ENCODE peak calls at places on chromosome 14, in ten cellular contexts. I is Peyer's patch, K is ovary, X is uterus, N is A549, M is heart left ventricle, Z is right lobe of liver, F is body of pancreas, S is stomach, E is prostate gland. R is an unnamed sample.

GRCh38 chr14:100865682-100866591 is 37.6 kb downstream of the RTL1 start:
- DNase-seq in Z (peak; percentile 42), F (no peak), S (no peak), X (no peak), M (no peak), N (no peak), K (no peak), E (no peak), I (no peak), R (no peak)

GRCh38 chr14:68979722-68980552 is 835 bp upstream of the ACTN1 start:
- DNase-seq in E (peak; percentile 44), F (peak; percentile 50), S (peak; percentile 54), X (peak; percentile 58), M (peak; percentile 51), N (peak; percentile 59), K (peak; percentile 72), Z (peak; percentile 74), I (no peak), R (no peak)

GRCh38 chr14:20679907-20680306 is 4.5 kb upstream of the RNASE4 start:
- DNase-seq in X (no peak), I (no peak), E (no peak), K (peak; percentile 59), Z (no peak), F (peak; percentile 34), S (no peak), M (no peak), N (peak; percentile 56), R (no peak)

GRCh38 chr14:61315288-61315687 is 6.1 kb upstream of the PRKCH start:
- DNase-seq in Z (no peak), X (no peak), M (no peak), E (no peak), I (no peak), N (no peak), K (no peak), S (no peak), F (no peak), R (no peak)

GRCh38 chr14:81565441-81566290 is 32.0 kb upstream of the SEL1L start:
- DNase-seq in Z (no peak), I (no peak), F (peak; percentile 71), M (no peak), N (peak; percentile 21), S (no peak), K (no peak), X (no peak), E (no peak), R (no peak)

GRCh38 chr14:33611405-33612183 is 339.3 kb downstream of the EGLN3 start:
- DNase-seq in M (no peak), F (no peak), I (no peak), K (no peak), E (no peak), N (no peak), S (no peak), X (no peak), Z (no peak), R (no peak)

GRCh38 chr14:73879027-73879426 is 7.6 kb upstream of the ZNF410 start:
- DNase-seq in E (no peak), I (no peak), X (no peak), Z (no peak), F (no peak), M (no peak), K (no peak), N (no peak), S (no peak), R (no peak)

GRCh38 chr14:68794856-68795601 is 2.2 kb upstream of the ZFP36L1 start:
- DNase-seq in N (no peak), E (peak; percentile 44), S (peak; percentile 45), X (peak; percentile 80), F (peak; percentile 76), K (no peak), I (peak; percentile 47), M (no peak), Z (peak; percentile 70), R (peak; percentile 93)

GRCh38 chr14:101500061-101500460 is 61.2 kb upstream of the DIO3 start:
- DNase-seq in X (no peak), S (no peak), F (no peak), K (peak; percentile 15), M (no peak), E (no peak), I (no peak), Z (peak; percentile 35), N (no peak), R (no peak)

GRCh38 chr14:92924247-92924646 is 1.3 kb downstream of the CHGA start:
- DNase-seq in K (no peak), Z (no peak), N (no peak), F (no peak), I (no peak), S (no peak), X (no peak), E (no peak), M (no peak), R (no peak)

GRCh38 chr14:78972440-78972839 is 802.3 kb downstream of the NRXN3 start:
- DNase-seq in F (no peak), X (no peak), Z (no peak), M (no peak), K (peak; percentile 7), E (no peak), S (no peak), I (no peak), N (no peak), R (no peak)

GRCh38 chr14:33516898-33517436 is 433.9 kb downstream of the EGLN3 start:
- DNase-seq in I (no peak), M (no peak), N (no peak), K (no peak), Z (no peak), F (no peak), E (no peak), X (no peak), S (no peak), R (no peak)

GRCh38 chr14:31326111-31326510 is 94.2 kb downstream of the HEATR5A start:
- DNase-seq in N (no peak), K (no peak), X (no peak), M (no peak), E (no peak), I (no peak), Z (no peak), F (no peak), S (no peak), R (no peak)

GRCh38 chr14:94135476-94135875 is 6.1 kb upstream of the IFI27L2 start:
- DNase-seq in S (no peak), M (no peak), I (no peak), Z (no peak), X (no peak), N (no peak), F (no peak), E (no peak), K (no peak), R (no peak)

GRCh38 chr14:99507860-99508640 is 26.8 kb downstream of the CCNK start:
- DNase-seq in S (no peak), F (no peak), Z (no peak), M (no peak), E (no peak), K (no peak), X (no peak), N (no peak), I (no peak), R (no peak)

GRCh38 chr14:66163023-66163422 is 323.1 kb upstream of the CCDC196 start:
- DNase-seq in F (no peak), I (no peak), Z (no peak), S (no peak), X (no peak), K (no peak), N (no peak), M (no peak), E (no peak), R (no peak)

GRCh38 chr14:105861985-105862465 is 335.6 kb downstream of the TMEM121 start:
- DNase-seq in K (no peak), Z (peak; percentile 15), F (no peak), S (peak; percentile 23), X (no peak), E (no peak), I (peak; percentile 70), N (no peak), M (no peak), R (no peak)

GRCh38 chr14:52366796-52367315 is 52.7 kb downstream of the PTGER2 start:
- DNase-seq in I (no peak), Z (no peak), X (no peak), K (no peak), N (no peak), E (no peak), M (no peak), S (no peak), F (no peak), R (no peak)

GRCh38 chr14:89479802-89480201 is 62.8 kb upstream of the FOXN3 start:
- DNase-seq in N (no peak), E (no peak), Z (no peak), S (no peak), K (no peak), M (no peak), X (no peak), I (no peak), F (no peak), R (no peak)

GRCh38 chr14:63982156-63982555 is 129.4 kb downstream of the SYNE2 start:
- DNase-seq in X (no peak), F (no peak), K (no peak), S (no peak), M (no peak), E (no peak), N (no peak), I (no peak), Z (no peak), R (no peak)
- TF ChIP-seq POLR2A in X (no peak), F (no peak), K (no peak), S (no peak), M (no peak), E (no peak), N (no peak), I (no peak), Z (no peak), R (no peak)

DNA sequence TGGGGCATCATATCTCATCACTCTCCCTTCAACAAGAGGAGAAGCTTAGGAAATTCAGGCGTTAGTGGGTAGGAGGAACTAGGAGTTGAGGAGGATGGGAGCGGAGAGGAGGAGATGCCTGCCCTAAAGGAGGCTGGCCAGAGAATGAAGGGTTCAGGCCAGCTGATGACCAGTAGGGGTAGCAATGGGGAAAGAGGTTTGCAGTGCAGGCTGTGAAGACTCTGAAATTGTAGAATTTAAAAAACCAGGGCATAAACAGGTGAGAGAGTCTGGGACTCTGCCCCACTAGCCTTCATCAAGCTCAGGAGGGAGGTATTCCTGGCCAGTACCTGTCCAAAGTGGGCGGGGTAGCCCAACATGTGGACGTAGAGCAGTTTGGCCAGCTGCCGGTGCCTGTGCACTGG is 807 bp downstream of the AP1G2 start:
- DNase-seq in M (no peak), E (peak; percentile 66), I (no peak), F (peak; percentile 80), N (no peak), X (no peak), S (peak; percentile 85), K (no peak), Z (peak; percentile 73), R (no peak)
- TF ChIP-seq CTCF in M (no peak), E (no peak), I (no peak), F (no peak), N (peak; percentile 15), X (no peak), S (no peak), K (no peak), Z (no peak), R (no peak)

GRCh38 chr14:29273513-29273912 is 506.9 kb downstream of the FOXG1 start:
- DNase-seq in F (no peak), M (no peak), X (no peak), I (no peak), K (no peak), S (no peak), N (no peak), E (no peak), Z (no peak), R (no peak)
- H3K9me3 ChIP-seq in F (no peaks in the 10 kb centered on the region), M (no peaks in the 10 kb centered on the region), X (no peaks in the 10 kb centered on the region), I (no peaks in the 10 kb centered on the region), K (no peaks in the 10 kb centered on the region), S (no peaks in the 10 kb centered on the region), N (no peaks in the 10 kb centered on the region), E (no peaks in the 10 kb centered on the region), Z (no peaks in the 10 kb centered on the region), R (no peaks in the 10 kb centered on the region)

GRCh38 chr14:67674139-67674479 is 323 bp downstream of the VTI1B start:
- DNase-seq in S (peak; percentile 73), I (peak; percentile 64), E (peak; percentile 74), X (peak; percentile 49), K (peak; percentile 65), F (peak; percentile 71), N (peak; percentile 80), M (peak; percentile 74), Z (peak; percentile 85), R (no peak)
- TF ChIP-seq POLR2A in S (no peak), I (no peak), E (peak; percentile 33), X (no peak), K (no peak), F (no peak), N (peak; percentile 71), M (no peak), Z (no peak), R (no peak)